ENCODE peak calls at places on chromosomes 3 and 15, in eight cellular contexts. J, L, F, N, E, M, X and S are unnamed samples.

GRCh38 chr3:107574650-107575049 is 51.9 kb downstream of the BBX start:
- DNase-seq in J (peak; percentile 56), L (peak; percentile 28), F (no peak), N (peak; percentile 48), E (no peak), M (no peak), X (no peak), S (no peak)

GRCh38 chr3:117218709-117219108 is 509.1 kb downstream of the TUSC7 start:
- DNase-seq in J (no peak), L (no peak), F (no peak), N (no peak), E (no peak), M (no peak), X (no peak), S (no peak)

GRCh38 chr3:40407007-40407406 is 20.0 kb downstream of the ENTPD3 start:
- DNase-seq in J (no peak), L (no peak), F (no peak), N (no peak), E (no peak), M (no peak), X (no peak), S (no peak)

GRCh38 chr15:77002954-77003912 is 8.3 kb downstream of the PSTPIP1 start:
- DNase-seq in J (no peak), L (peak; percentile 83), F (no peak), N (no peak), E (no peak), M (no peak), X (no peak), S (no peak)

GRCh38 chr3:165892565-165892964 is 55.3 kb upstream of the BCHE start:
- DNase-seq in J (no peak), L (no peak), F (no peak), N (no peak), E (no peak), M (no peak), X (no peak), S (no peak)

GRCh38 chr3:68049781-68050180 is 395.4 kb upstream of the SUCLG2 start:
- DNase-seq in J (no peak), L (no peak), F (no peak), N (no peak), E (no peak), M (no peak), X (no peak), S (no peak)

GRCh38 chr3:196080997-196081833 is 675 bp downstream of the TFRC start:
- DNase-seq in J (peak; percentile 30), L (peak; percentile 70), F (peak; percentile 79), N (peak; percentile 35), E (peak; percentile 68), M (peak; percentile 79), X (peak; percentile 57), S (no peak)

GRCh38 chr3:54433846-54434245 is 311.5 kb downstream of the CACNA2D3 start:
- DNase-seq in J (peak; percentile 39), L (no peak), F (no peak), N (peak; percentile 34), E (no peak), M (no peak), X (no peak), S (peak; percentile 60)

GRCh38 chr3:193145248-193145647 is 95.8 kb upstream of the PLAAT1 start:
- DNase-seq in J (no peak), L (no peak), F (no peak), N (no peak), E (no peak), M (no peak), X (no peak), S (no peak)

GRCh38 chr3:195104340-195104739 is 166.6 kb downstream of the XXYLT1 start:
- DNase-seq in J (no peak), L (no peak), F (peak; percentile 52), N (no peak), E (no peak), M (no peak), X (no peak), S (no peak)

GRCh38 chr15:64979252-64979710 is 10.4 kb downstream of the SPG21 start:
- DNase-seq in J (no peak), L (no peak), F (no peak), N (no peak), E (no peak), M (no peak), X (no peak), S (no peak)

GRCh38 chr3:62329970-62330369 is 43.4 kb downstream of the FEZF2 start:
- DNase-seq in J (no peak), L (no peak), F (no peak), N (no peak), E (no peak), M (no peak), X (no peak), S (no peak)

GRCh38 chr15:56890038-56890437 is 28.4 kb upstream of the TCF12 start:
- DNase-seq in J (no peak), L (no peak), F (no peak), N (no peak), E (no peak), M (no peak), X (no peak), S (no peak)

GRCh38 chr3:65829228-65829627 is 209.5 kb downstream of the MAGI1 start:
- DNase-seq in J (no peak), L (no peak), F (no peak), N (no peak), E (no peak), M (no peak), X (no peak), S (no peak)
- H3K4me1 ChIP-seq in J (peaks cover 25% of the 10 kb centered on the region), L (no peaks in the 10 kb centered on the region), F (peaks cover 16% of the 10 kb centered on the region), N (peaks cover 28% of the 10 kb centered on the region), E (no peaks in the 10 kb centered on the region), M (peaks cover 17% of the 10 kb centered on the region), X (peaks cover 5% of the 10 kb centered on the region), S (no peaks in the 10 kb centered on the region)

DNA sequence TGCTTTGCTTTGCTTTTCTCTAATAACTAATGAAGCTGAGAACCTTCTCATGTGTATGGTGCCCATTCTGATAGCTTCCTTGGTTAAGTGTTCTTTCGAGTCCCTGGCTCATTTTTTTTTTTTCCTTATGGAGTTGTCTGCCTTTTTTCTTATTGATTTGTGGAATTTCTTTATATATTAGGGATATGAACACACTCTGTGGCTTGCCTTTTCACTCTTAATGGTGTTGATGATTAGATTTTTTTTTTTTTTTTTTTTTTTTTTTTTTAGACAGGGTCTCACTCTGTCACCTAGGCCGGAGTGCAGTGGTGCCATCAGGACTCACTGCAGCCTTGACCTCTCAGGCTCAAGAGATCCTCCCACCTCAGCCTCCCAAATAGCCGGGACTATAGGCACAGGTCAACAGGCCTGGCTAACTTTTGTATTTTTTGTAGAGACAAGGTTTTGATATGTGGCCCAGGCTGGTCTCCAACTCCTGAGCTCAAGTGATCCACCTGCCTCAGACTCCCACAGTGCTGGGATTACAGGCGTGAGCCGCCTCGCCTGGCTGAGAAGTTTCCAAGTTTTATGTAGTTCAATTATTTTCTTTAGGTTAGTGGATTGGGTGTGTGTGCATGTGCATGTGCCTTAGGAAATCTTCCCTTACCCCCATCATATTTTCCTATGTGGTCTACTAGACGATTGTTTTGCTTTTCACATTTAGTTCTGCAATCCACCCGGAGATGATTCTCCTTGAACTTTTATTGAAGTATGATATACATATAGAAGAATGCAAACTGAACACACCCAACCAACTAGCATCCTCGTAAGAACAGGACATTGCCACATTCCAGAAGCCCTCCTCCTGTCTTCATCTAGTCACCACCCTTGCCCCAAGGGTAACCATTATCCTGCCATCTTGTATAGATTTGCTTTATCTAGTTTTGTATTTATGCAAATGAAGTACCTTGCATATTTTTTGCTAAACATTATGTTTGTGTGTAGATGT is 1.7 kb upstream of the SNRPA1 start:
- DNase-seq in J (peak; percentile 47), L (no peak), F (no peak), N (no peak), E (no peak), M (no peak), X (no peak), S (no peak)
- H3K4me3 ChIP-seq in J (peak overlapping the region; percentile 95), L (peak overlapping the region; percentile 89), F (peak overlapping the region; percentile 77), N (peak overlapping the region; percentile 66), E (no peak overlapping the region), M (no peak overlapping the region), X (no peak overlapping the region), S (no peak overlapping the region)

DNA sequence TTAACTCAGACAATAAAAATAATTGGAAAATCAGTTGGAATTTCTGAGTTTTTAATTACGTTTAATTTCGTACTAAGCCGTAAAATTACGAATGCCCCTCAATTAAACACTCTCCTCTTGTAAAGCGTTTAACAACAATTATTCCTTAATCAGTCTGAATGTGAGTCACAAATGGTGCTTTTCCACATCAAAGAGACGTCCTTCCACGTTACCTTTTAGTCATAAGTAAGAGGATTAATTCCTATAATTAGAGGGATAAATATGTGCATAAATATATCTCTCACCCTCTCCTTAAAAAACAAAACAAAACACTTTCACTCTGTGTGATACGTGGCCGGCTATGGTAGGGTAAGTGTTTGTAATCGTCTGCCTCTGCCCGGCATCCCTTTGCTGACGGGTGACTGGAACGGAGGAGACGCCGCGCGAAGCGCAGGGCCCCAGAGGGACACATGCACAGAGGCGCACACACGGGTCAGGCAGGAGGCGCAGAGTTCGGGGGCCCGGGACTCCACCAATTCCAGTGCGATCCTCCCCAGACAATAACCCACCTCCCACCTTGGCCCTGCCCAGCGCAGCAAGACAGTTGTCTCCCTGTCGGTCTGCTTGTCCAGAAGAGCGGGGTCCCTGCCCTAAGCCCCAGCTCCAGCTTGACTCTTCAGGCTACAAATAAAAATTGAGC is 9.7 kb upstream of the MEIS2 start:
- DNase-seq in J (no peak), L (no peak), F (peak; percentile 62), N (no peak), E (peak; percentile 37), M (peak; percentile 37), X (no peak), S (no peak)
- H3K27ac ChIP-seq in J (no peak overlapping the region), L (no peak overlapping the region), F (no peak overlapping the region), N (no peak overlapping the region), E (no peak overlapping the region), M (peak overlapping the region; percentile 58), X (peak overlapping the region; percentile 66), S (no peak overlapping the region)

GRCh38 chr3:50269977-50270413 is 1.0 kb downstream of the SEMA3B start:
- DNase-seq in J (no peak), L (no peak), F (no peak), N (no peak), E (peak; percentile 41), M (no peak), X (no peak), S (no peak)
- H3K4me1 ChIP-seq in J (peaks cover 69% of the 10 kb centered on the region), L (peaks cover 15% of the 10 kb centered on the region), F (peaks cover 84% of the 10 kb centered on the region), N (peaks cover 84% of the 10 kb centered on the region), E (peaks cover 42% of the 10 kb centered on the region), M (peaks cover 93% of the 10 kb centered on the region), X (peaks cover 37% of the 10 kb centered on the region), S (peaks cover 25% of the 10 kb centered on the region)

DNA sequence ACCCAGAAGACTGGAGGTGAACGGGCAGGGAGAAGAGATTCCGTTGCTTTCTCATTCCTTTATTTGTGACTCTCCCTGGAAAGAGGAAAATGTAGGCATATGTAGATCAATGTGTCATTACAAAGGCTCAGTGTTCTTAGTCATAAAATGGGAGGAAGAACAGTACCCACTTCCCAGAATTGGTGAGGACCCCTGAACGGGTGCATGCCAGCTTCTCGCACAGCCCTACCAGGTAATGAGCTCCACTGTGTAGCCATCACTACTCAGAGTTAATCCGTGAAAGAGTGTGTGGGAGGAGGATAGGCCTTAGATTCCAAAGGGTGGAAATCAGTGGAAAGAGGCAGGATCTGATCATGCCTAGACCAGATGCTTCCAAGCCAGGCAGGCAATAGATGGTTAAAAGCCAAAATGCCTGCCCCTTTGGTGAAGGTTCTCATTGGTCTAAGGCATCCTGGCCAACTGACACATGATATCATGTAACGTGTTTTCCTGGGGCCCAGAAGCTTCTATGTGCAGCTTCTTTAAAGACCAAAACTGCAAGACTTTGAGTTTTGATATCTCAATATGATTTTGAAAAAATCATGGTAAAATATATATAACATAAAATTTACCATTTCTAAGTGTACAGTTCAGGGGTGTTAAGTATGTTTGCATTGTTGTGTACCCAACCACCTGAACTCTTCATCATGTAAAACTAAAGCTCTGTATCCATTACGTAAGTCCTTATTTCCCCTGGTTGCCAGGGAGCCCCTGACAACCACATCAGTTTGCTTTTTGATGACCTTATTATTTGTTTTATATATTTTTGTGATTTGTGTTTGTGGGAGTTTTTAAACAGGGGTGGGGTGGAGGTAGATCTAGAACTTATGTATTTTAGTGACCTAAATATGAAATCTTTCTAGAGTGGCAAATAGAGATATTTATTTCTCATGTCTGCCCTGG is 402.2 kb upstream of the CFAP20DC start:
- DNase-seq in J (no peak), L (peak; percentile 48), F (no peak), N (no peak), E (no peak), M (no peak), X (no peak), S (no peak)
- H3K4me3 ChIP-seq in J (no peak overlapping the region), L (peak overlapping the region; percentile 75), F (no peak overlapping the region), N (no peak overlapping the region), E (no peak overlapping the region), M (no peak overlapping the region), X (no peak overlapping the region), S (no peak overlapping the region)